ENCODE peak calls at places on chromosomes 6 and 20, in seven cellular contexts. U is T-cell, H is Kasumi-1, W is esophagus muscularis mucosa, Y is GM04504, Z is A673, T is endothelial cell. G is an unnamed sample.

GRCh38 chr6:157944983-157945931 is 36.4 kb upstream of the SYNJ2 start:
- DNase-seq in H (no peak), Y (no peak), W (peak; percentile 60), T (no peak), Z (no peak), U (no peak), G (no peak)

GRCh38 chr6:43846556-43846955 is 76.5 kb downstream of the VEGFA start:
- DNase-seq in W (no peak), U (no peak), Z (no peak), H (no peak), Y (no peak), T (no peak), G (no peak)

GRCh38 chr6:149271348-149272340 is 45.9 kb upstream of the TAB2 start:
- DNase-seq in H (peak; percentile 59), W (no peak), Y (no peak), U (peak; percentile 51), T (no peak), Z (no peak), G (no peak)

GRCh38 chr6:92541457-92542060 is 877.8 kb downstream of the EPHA7 start:
- DNase-seq in H (no peak), Z (no peak), Y (no peak), T (no peak), U (no peak), W (no peak), G (no peak)

GRCh38 chr20:58645277-58645968 is 5.7 kb upstream of the STX16 start:
- DNase-seq in U (no peak), H (no peak), T (no peak), W (no peak), Y (no peak), Z (no peak), G (no peak)

GRCh38 chr6:105799051-105799450 is 287.1 kb upstream of the PRDM1 start:
- DNase-seq in W (no peak), U (no peak), H (peak; percentile 23), T (no peak), Z (no peak), Y (no peak), G (peak; percentile 53)

GRCh38 chr6:26311012-26311384 is 54.0 kb upstream of the BTN3A2 start:
- DNase-seq in T (no peak), Z (peak; percentile 80), H (peak; percentile 45), U (no peak), W (no peak), Y (no peak), G (peak; percentile 71)

GRCh38 chr6:30007132-30007764 is 53.8 kb upstream of the POLR1H start:
- DNase-seq in U (peak; percentile 5), H (no peak), Z (no peak), T (peak; percentile 13), Y (no peak), W (peak; percentile 86), G (no peak)

GRCh38 chr20:12053348-12053747 is 135.7 kb downstream of the BTBD3 start:
- DNase-seq in H (peak; percentile 97), Z (peak; percentile 35), U (no peak), T (peak; percentile 11), W (no peak), Y (no peak), G (no peak)

GRCh38 chr6:151690768-151691562 is 116.5 kb upstream of the ESR1 start:
- DNase-seq in Z (no peak), U (no peak), H (no peak), T (no peak), Y (no peak), W (no peak), G (peak; percentile 25)

GRCh38 chr20:40294747-40295146 is 394.3 kb downstream of the MAFB start:
- DNase-seq in W (no peak), H (no peak), Y (no peak), T (no peak), U (no peak), Z (no peak), G (no peak)

GRCh38 chr6:43758617-43759050 is 11.4 kb upstream of the VEGFA start:
- DNase-seq in U (no peak), Y (no peak), T (peak; percentile 71), W (no peak), H (no peak), Z (peak; percentile 35), G (peak; percentile 81)

GRCh38 chr6:38436726-38437465 is 202.8 kb downstream of the BTBD9 start:
- DNase-seq in H (no peak), Y (peak; percentile 11), Z (peak; percentile 6), W (no peak), U (no peak), T (no peak), G (no peak)

G was measured in NCI-H82.